ENCODE peak calls at places on chromosomes 5 and 9, in five cellular contexts. S is brain microvascular endothelial cell, W is mammary epithelial cell, N is spleen, O is heart right ventricle. Y is an unnamed sample.

GRCh38 chr5:173645437-173645807 is 29.0 kb upstream of the BOD1 start:
- DNase-seq in N (no peak), O (no peak), W (no peak), S (no peak), Y (no peak)

GRCh38 chr5:180003145-180003544 is 68.4 kb downstream of the RNF130 start:
- DNase-seq in O (no peak), S (no peak), N (no peak), W (no peak), Y (no peak)

GRCh38 chr5:37966291-37966690 is 126.5 kb upstream of the GDNF start:
- DNase-seq in S (no peak), O (no peak), N (no peak), W (no peak), Y (no peak)

GRCh38 chr5:159891371-159891770 is 24.9 kb upstream of the ADRA1B start:
- DNase-seq in O (no peak), W (no peak), S (no peak), N (no peak), Y (no peak)

GRCh38 chr5:172005708-172006377 is 595 bp downstream of the FBXW11 start:
- DNase-seq in N (peak), O (peak), S (peak), W (peak), Y (peak)

GRCh38 chr5:78574731-78575161 is 73.8 kb downstream of the LHFPL2 start:
- DNase-seq in O (no peak), N (no peak), S (peak), W (peak), Y (no peak)

GRCh38 chr9:34328500-34328982 is 527 bp downstream of the KIF24 start:
- DNase-seq in S (no peak), O (no peak), W (no peak), N (no peak), Y (no peak)

GRCh38 chr5:64164166-64164565 is 1.5 kb upstream of the RNF180 start:
- DNase-seq in O (no peak), N (no peak), S (no peak), W (no peak), Y (no peak)

GRCh38 chr5:1445313-1445894 is at the start of gene SLC6A3:
- DNase-seq in W (no peak), N (no peak), O (no peak), S (no peak), Y (peak)

GRCh38 chr9:36461341-36461740 is 61.3 kb upstream of the RNF38 start:
- DNase-seq in S (no peak), N (no peak), O (no peak), W (no peak), Y (no peak)

GRCh38 chr9:132973713-132974112 is 4.8 kb upstream of the GFI1B start:
- DNase-seq in W (no peak), O (no peak), N (no peak), S (peak), Y (no peak)

GRCh38 chr9:21340735-21341134 is 5.5 kb upstream of the KLHL9 start:
- DNase-seq in S (no peak), N (no peak), W (no peak), O (no peak), Y (no peak)

GRCh38 chr5:138565100-138565821 is 9.9 kb downstream of the HSPA9 start:
- DNase-seq in W (no peak), O (no peak), N (no peak), S (no peak), Y (no peak)

GRCh38 chr9:106862946-106863740 is at the start of gene ZNF462:
- DNase-seq in S (peak), O (peak), W (peak), N (no peak), Y (no peak)

GRCh38 chr9:109329274-109330258 is 8.7 kb upstream of the EPB41L4B start:
- DNase-seq in S (no peak), O (peak), N (no peak), W (peak), Y (no peak)

GRCh38 chr9:94017939-94018531 is 62.9 kb upstream of the BARX1 start:
- DNase-seq in N (no peak), W (no peak), S (no peak), O (no peak), Y (no peak)

GRCh38 chr9:109417054-109417453 is 81.1 kb downstream of the PTPN3 start:
- DNase-seq in N (no peak), O (no peak), S (no peak), W (no peak), Y (no peak)

GRCh38 chr5:93058309-93058708 is 522.7 kb downstream of the NR2F1-AS1 start:
- DNase-seq in O (no peak), W (peak), N (no peak), S (peak), Y (no peak)

GRCh38 chr5:14029185-14029584 is 84.7 kb upstream of the DNAH5 start:
- DNase-seq in N (no peak), W (no peak), S (no peak), O (no peak), Y (no peak)

GRCh38 chr9:133787749-133788015 is 49.5 kb upstream of the SARDH start:
- DNase-seq in S (no peak), W (peak), O (peak), N (peak), Y (peak)

GRCh38 chr5:113381015-113381326 is 53.8 kb downstream of the TSSK1B start:
- DNase-seq in O (no peak), S (no peak), W (no peak), N (no peak), Y (no peak)

GRCh38 chr5:137629646-137630045 is 106.2 kb downstream of the KLHL3 start:
- DNase-seq in N (no peak), W (peak), S (peak), O (no peak), Y (no peak)

GRCh38 chr5:97694091-97694490 is 511.0 kb upstream of the RIOK2 start:
- DNase-seq in N (no peak), O (no peak), S (no peak), W (no peak), Y (no peak)

GRCh38 chr5:60674670-60675069 is 25.3 kb downstream of the DEPDC1B start:
- DNase-seq in O (no peak), S (no peak), N (no peak), W (no peak), Y (no peak)

GRCh38 chr5:59584858-59585846 is 308.4 kb downstream of the PDE4D start:
- DNase-seq in O (no peak), S (no peak), N (no peak), W (no peak), Y (no peak)

GRCh38 chr5:107913511-107913910 is 242.8 kb upstream of the EFNA5 start:
- DNase-seq in S (no peak), N (no peak), O (no peak), W (no peak), Y (no peak)

GRCh38 chr9:23850242-23851023 is 24.4 kb upstream of the ELAVL2 start:
- DNase-seq in S (no peak), N (no peak), O (no peak), W (peak), Y (no peak)

GRCh38 chr5:142087920-142088679 is 20.5 kb upstream of the NDFIP1 start:
- DNase-seq in W (no peak), N (no peak), S (no peak), O (no peak), Y (no peak)

GRCh38 chr9:33125871-33126822 is 41.0 kb downstream of the B4GALT1 start:
- DNase-seq in W (peak), O (no peak), S (peak), N (peak), Y (no peak)
- TF ChIP-seq CTCF in W (no peak), O (no peak), S (no peak), N (no peak), Y (no peak)

DNA sequence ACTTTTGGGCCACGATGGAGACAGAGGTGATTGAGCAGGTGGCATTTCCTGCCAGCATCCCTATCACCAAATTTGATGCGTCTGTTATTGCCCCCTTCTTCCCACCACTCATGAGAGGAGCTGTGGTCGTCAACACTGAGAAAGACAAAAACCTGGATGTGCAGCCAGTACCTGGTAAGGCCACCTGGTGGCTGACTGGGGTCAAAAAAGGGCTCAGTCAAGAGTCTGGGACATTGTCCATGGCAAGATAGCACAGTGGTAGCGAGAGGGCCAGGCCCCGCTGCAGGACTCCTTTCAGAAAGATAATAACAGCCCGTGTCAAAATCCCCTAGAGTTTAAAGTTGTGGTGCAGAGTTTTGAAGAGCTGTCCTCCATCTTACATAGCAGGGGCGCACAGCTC is 40.8 kb downstream of the CSF1R start:
- DNase-seq in N (no peak), S (no peak), W (no peak), O (no peak), Y (no peak)
- H3K27ac ChIP-seq in N (no peak), S (no peak), W (no peak), O (no peak), Y (no peak)

DNA sequence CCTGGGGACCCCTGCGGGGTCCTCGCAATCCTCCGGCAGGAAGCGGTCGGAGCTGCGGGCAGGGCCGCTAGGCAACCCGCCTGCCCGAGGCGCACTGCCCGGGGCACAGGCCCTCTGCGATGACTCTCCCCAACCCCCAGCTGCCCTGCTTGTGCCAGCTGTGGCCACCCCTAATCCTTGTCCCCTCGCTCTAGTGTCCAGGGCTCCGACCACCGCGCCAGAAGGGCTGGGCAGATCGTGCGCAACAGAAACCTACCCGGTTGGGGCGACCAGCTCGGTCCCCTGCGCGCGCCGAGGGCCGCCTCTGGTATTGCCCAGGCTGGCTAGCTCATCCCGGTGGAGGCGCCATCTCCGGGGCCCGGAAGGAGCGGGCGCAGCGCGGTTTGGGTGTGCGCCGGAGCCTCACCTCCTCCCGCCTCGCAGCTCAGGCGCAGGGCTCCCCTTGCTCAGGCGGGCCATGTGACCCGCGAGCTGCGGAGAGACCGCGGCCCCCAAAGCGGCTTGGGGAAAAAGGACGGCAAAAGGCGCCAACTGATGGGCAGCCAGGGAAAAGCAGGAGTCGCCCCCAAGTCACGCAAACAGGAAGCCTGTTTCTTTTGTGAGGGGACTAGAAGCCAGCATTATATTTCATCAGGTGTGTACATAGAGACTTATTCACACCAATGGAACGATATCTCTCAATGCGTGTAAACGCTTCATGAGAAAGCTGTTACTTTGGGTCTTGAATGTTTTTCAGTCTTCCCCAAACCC is 46.8 kb upstream of the RNF20 start:
- DNase-seq in W (peak), S (no peak), O (peak), N (peak), Y (peak)
- TF ChIP-seq CTCF in W (peak), S (peak), O (no peak), N (no peak), Y (no peak)

DNA sequence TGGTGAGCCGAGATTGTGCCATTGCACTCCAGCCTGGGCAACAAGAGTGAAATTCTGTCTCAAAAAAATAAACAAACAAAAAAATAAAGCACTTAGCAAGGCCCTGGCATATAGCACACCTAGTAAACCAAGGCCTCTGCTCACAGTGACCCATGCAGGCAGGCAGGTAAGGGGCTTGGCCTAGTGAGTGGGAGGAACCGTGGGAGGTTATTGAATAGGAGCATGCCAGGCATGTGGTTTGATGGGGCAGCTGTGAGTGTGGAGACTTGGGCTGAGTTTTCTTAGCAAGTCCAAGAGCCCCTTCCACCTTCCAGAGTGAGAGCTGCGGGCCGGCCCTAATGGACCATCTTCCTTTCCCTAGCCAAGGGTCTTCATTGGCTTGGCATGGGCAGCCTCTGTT is 4.5 kb upstream of the NDST1 start:
- DNase-seq in N (no peak), S (no peak), W (no peak), O (no peak), Y (no peak)
- H3K27ac ChIP-seq in N (peak), S (no peak), W (peak), O (peak), Y (peak)

DNA sequence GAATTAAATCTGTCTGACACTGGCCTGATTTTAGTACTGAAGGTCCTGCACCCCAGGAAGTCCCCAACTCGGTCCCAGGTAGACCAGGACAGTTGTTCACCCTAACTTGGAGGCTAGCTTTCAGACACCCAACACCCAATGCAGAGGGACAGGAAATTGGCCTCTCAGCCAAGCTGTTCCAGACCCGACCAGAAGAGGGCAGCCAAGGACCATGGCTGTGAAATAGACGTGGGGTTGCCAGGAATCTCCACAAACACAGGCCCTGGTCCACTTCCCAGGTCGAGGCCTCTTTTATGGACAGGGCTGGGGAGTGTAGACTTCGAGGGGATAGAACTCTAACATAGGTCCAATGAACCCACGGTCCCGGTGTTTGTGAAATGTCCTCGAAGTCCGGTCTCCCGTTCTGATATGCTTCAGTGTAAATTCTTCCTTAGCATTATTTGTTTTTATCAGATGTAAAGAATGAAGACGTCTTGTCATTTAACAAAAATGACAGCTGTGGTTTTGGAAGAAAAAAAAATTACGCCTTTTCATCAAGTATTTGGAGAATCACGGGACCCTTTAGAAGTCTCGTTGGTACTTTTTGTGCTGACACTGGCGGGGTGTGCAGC is 260.3 kb upstream of the ADAMTS16 start:
- DNase-seq in W (peak), N (no peak), S (peak), O (peak), Y (peak)
- TF ChIP-seq CTCF in W (peak), N (peak), S (peak), O (peak), Y (peak)

DNA sequence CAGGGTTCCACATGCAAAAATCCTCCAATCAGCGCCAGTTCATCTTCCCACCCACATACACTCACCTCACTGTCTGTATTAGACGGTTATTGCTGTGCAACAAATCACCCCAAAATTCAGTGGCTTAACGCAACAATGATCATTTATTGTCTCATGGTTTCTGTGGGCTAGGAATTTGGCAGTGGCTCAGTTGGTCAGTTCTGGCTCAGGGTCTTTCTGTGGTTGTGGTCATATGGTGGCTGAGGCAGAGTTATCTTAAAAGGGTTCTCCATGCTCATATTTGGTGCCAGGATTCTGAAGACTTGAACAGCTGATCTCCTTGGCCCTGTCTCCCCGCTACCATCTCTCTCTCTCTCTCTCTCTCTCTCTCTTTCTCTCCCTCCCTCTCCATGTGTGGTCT is 12.9 kb downstream of the ZNF618 start:
- DNase-seq in O (no peak), W (no peak), S (no peak), N (no peak), Y (no peak)
- H3K27ac ChIP-seq in O (no peak), W (no peak), S (no peak), N (no peak), Y (no peak)

DNA sequence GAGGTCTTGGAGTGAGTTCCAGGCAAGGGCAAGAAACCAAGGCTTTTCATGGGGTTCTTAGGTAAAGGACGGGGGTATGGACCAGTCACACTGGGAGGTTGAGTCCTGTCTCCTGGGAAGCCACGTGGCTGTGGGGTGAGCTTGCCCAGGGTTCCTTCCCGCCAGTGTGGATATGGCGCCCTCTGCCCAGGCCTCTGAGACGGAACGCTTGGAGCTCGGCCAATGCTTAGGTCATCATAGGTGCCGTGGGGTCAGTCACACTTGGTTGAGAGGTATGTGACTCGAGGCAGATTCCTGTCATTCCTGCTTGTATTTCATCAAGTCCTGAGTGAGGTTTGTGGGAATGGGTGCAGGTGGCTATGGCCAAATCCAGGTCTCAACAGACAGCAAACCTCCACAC is 46.2 kb downstream of the TENT4A start:
- DNase-seq in O (no peak), W (no peak), N (no peak), S (no peak), Y (no peak)
- TF ChIP-seq CTCF in O (no peak), W (no peak), N (no peak), S (no peak), Y (no peak)

GRCh38 chr9:113558632-113559502 is 95.3 kb downstream of the RGS3 start:
- DNase-seq in O (peak), N (peak), W (no peak), S (peak), Y (peak)
- H3K27ac ChIP-seq in O (peak), N (peak), W (no peak), S (peak), Y (peak)

GRCh38 chr5:9784231-9784630 is 154.1 kb upstream of the TAS2R1 start:
- DNase-seq in O (no peak), S (no peak), N (no peak), W (no peak), Y (no peak)
- TF ChIP-seq CTCF in O (no peak), S (no peak), N (no peak), W (no peak), Y (no peak)

DNA sequence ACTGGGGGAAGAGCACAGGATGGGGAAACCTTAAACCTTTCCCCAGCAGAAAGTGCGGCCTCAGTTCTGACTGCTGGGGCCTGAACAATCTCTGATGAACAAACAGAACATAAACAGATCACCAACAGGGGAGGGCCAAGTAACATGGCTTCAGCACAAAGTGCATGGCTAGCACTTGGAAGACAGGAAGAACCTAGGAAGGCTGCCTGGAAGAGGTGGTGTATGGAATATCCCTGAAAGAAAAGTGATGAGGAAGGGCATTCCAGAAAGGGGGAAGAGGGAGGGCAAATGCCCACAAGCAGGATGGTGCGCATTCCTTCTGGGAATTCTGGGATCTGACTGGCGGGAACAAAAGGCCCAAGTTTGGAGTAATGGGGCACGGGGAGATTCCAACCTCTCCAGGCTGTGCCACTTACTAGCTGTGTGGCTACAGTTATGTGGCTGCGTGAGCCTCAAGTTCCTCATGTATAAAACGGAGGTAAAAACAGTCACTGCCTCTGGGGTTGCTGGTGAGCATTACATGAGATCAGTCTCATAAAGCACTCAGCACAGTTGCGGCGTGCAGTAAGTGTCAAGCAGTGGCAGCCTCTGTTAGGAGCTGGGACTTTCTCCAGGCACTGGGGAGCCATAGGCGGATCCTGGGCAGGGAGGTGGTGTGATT is 1.6 kb downstream of the PDGFRB start:
- DNase-seq in S (peak), O (peak), W (no peak), N (no peak), Y (peak)
- H3K27ac ChIP-seq in S (peak), O (peak), W (no peak), N (peak), Y (peak)